ENCODE peak calls at places on chromosomes 12 and 14, in four cellular contexts. J, L, G and C are unnamed samples.

GRCh38 chr12:97711392-97711791 is 248.8 kb downstream of the RMST start:
- DNase-seq in J (no peak), L (no peak), G (no peak), C (no peak)

GRCh38 chr12:82225871-82226270 is 132.3 kb downstream of the CCDC59 start:
- DNase-seq in J (no peak), L (no peak), G (no peak), C (no peak)

GRCh38 chr14:77603654-77604270 is 12.7 kb downstream of the SPTLC2 start:
- DNase-seq in J (peak), L (no peak), G (peak), C (no peak)

GRCh38 chr12:84763112-84763511 is 149.5 kb downstream of the SLC6A15 start:
- DNase-seq in J (no peak), L (peak), G (peak), C (peak)

GRCh38 chr12:77493769-77494168 is 336.9 kb upstream of the NAV3 start:
- DNase-seq in J (no peak), L (no peak), G (peak), C (no peak)

GRCh38 chr12:2791086-2791485 is 3.7 kb upstream of the FKBP4 start:
- DNase-seq in J (no peak), L (no peak), G (no peak), C (no peak)

GRCh38 chr12:10110256-10110844 is 11.6 kb upstream of the CLEC1A start:
- DNase-seq in J (no peak), L (no peak), G (no peak), C (no peak)

GRCh38 chr12:113260636-113261300 is 39.5 kb downstream of the TPCN1 start:
- DNase-seq in J (no peak), L (no peak), G (no peak), C (no peak)

GRCh38 chr12:99442758-99443157 is 204.8 kb upstream of the GARIN6 start:
- DNase-seq in J (no peak), L (no peak), G (no peak), C (no peak)

GRCh38 chr12:15978431-15978950 is 67.4 kb downstream of the DERA start:
- DNase-seq in J (peak), L (peak), G (peak), C (peak)

GRCh38 chr14:53367631-53368030 is 214.5 kb upstream of the DDHD1 start:
- DNase-seq in J (no peak), L (peak), G (peak), C (peak)

GRCh38 chr12:1306096-1306495 is 288.3 kb downstream of the FBXL14 start:
- DNase-seq in J (no peak), L (no peak), G (no peak), C (peak)

DNA sequence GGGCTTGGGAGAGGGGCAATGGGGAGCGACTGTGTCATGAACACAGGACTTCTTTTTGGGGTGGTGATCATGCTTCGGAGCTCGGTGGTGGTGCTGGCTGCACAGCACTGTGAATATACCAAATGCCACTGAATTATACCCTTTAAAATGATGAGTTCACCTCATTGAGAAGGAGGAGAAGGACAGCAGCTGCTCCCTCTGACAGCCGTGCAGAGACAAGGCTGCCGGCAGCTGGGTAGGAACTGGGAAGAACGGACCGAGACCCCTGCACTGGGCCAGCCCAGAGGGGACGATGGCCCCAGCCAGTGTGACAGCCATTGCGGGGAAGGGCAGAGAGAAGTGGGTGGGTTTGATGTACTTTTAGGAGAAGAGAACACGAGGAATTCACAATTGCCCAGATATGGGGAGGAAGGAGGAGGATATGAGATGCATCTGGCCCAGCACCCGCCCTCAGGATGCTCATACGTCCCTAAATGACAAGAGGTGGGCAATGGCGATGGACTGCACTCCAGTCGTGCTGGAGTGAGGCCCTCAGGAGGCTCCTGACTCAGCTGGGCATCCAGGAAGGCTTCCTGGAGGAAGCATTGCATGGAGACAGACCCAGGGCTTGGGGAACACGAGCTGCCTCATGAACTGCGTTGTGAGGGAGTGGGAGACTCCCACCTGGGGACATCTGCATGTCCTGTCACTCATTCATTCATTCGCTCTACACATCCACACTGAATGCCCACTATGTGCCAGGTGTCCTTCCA is 64.3 kb upstream of the C14orf180 start:
- DNase-seq in J (no peak), L (no peak), G (no peak), C (no peak)
- H3K4me3 ChIP-seq in J (no peak), L (no peak), G (no peak), C (no peak)

GRCh38 chr14:21526672-21527319 is 650 bp upstream of the SALL2 start:
- DNase-seq in J (no peak), L (no peak), G (no peak), C (no peak)

GRCh38 chr14:21528381-21529348 is 2.5 kb upstream of the SALL2 start:
- DNase-seq in J (peak), L (no peak), G (peak), C (peak)

GRCh38 chr14:21525995-21526671 is at the start of gene SALL2:
- DNase-seq in J (peak), L (peak), G (peak), C (peak)

GRCh38 chr14:21525571-21525970 is 575 bp downstream of the SALL2 start:
- DNase-seq in J (peak), L (no peak), G (peak), C (no peak)

GRCh38 chr14:21527320-21527679 is 1.2 kb upstream of the SALL2 start:
- DNase-seq in J (no peak), L (no peak), G (no peak), C (no peak)
- H3K4me3 ChIP-seq in J (no peak), L (no peak), G (no peak), C (no peak)

GRCh38 chr14:104803916-104804371 is 3.0 kb downstream of the ZBTB42 start:
- DNase-seq in J (no peak), L (no peak), G (no peak), C (no peak)
- H3K4me3 ChIP-seq in J (no peak), L (no peak), G (no peak), C (no peak)

GRCh38 chr14:88189840-88190191 is 133.3 kb downstream of the KCNK10 start:
- DNase-seq in J (no peak), L (no peak), G (no peak), C (no peak)

GRCh38 chr14:88185843-88186242 is 137.2 kb downstream of the KCNK10 start:
- DNase-seq in J (no peak), L (no peak), G (no peak), C (no peak)

GRCh38 chr14:88184956-88185355 is 138.1 kb downstream of the KCNK10 start:
- DNase-seq in J (no peak), L (no peak), G (no peak), C (no peak)

GRCh38 chr14:88191605-88192004 is 131.5 kb downstream of the KCNK10 start:
- DNase-seq in J (no peak), L (no peak), G (no peak), C (no peak)

DNA sequence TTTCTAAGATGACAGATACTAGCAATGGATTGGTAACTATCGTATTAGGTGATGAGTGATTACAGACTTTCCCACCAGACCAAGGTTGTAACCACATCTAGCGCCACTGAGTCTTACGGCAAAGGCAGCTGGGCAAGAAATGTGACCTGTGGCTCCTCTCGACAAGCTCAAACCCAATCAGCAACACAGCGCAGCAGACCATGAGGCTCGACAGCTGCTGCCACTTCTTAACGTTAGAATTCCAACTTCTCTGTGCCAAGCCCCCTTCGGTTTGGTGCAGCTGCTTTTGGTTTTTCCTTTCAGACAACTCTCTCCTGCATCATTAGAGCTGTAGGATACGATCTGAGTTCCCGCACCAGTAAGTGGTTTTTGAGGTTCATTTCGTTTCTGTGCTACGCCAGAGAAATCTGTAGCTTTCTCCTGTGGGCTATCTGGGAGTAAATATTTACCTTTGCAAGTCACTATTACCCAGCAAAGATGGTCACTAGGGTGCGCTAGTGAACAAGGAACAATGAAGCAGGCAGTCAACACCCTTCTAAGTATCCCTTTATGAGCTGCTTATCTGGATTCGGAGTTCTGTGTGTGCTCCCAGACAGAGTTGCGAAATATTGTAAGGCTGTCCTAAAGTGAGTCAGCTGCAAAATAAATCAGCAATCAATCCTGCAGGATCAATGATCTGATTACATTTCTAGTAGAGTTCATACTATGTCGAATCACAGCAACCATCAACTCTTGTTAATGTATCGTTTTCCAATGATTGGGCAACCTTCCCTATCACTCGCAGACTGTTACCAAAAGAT is 133.8 kb downstream of the KCNK10 start:
- DNase-seq in J (peak), L (peak), G (peak), C (peak)
- H3K4me3 ChIP-seq in J (no peak), L (no peak), G (peak), C (no peak)

GRCh38 chr12:54173066-54173726 is 15.6 kb downstream of the SMUG1 start:
- DNase-seq in J (peak), L (peak), G (peak), C (peak)

GRCh38 chr12:54169036-54169435 is 19.7 kb downstream of the SMUG1 start:
- DNase-seq in J (no peak), L (no peak), G (no peak), C (no peak)

GRCh38 chr12:54175130-54175963 is 13.4 kb downstream of the SMUG1 start:
- DNase-seq in J (no peak), L (no peak), G (no peak), C (no peak)

GRCh38 chr12:54172102-54172630 is 16.6 kb downstream of the SMUG1 start:
- DNase-seq in J (no peak), L (no peak), G (no peak), C (no peak)

DNA sequence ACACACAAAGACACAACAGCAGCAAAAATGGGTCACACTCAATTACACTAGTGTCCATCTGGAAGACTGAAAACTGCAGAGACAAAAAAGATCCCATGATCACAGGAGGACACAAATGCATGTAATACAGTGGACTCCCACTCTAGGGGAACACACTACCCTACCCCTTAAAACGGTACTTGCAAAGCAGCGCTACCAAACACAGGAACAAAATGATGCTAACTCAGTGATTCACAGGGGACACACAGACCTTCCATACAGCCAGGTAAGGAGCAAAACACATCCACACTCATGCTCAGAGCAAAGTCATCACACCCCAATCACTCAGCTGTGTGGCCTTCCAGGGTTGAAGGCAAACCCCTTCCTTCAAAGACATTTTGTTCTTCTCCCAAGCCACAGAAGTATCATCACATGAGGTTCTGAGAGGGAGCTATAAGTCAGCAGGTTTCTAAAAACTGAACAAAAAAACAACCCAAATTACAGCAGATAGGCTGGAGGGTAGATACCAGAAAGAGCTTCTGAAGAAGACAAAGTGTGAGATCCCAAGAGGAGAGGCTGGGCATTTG is 14.8 kb downstream of the SMUG1 start:
- DNase-seq in J (no peak), L (no peak), G (no peak), C (no peak)
- H3K4me3 ChIP-seq in J (no peak), L (no peak), G (no peak), C (no peak)

GRCh38 chr14:69858801-69859200 is 20.4 kb upstream of the SMOC1 start:
- DNase-seq in J (no peak), L (no peak), G (no peak), C (no peak)
- H3K4me3 ChIP-seq in J (no peak), L (no peak), G (no peak), C (no peak)